ENCODE peak calls at places on chromosome 15, in eight cellular contexts. B is heart right ventricle, Q is psoas muscle, R is sigmoid colon, S is SJSA1, K is PC-3, L is uterus, A is fibroblast of lung. N is an unnamed sample.

GRCh38 chr15:57401546-57401945 is 25.2 kb downstream of the CGNL1 start:
- DNase-seq in Q (no peak), A (peak; percentile 77), R (no peak), B (no peak), S (no peak), K (no peak), L (no peak), N (no peak)

GRCh38 chr15:35505152-35505551 is 40.8 kb downstream of the DPH6 start:
- DNase-seq in B (no peak), L (no peak), A (no peak), R (no peak), K (no peak), Q (no peak), S (no peak), N (no peak)

GRCh38 chr15:101123222-101123910 is 128.5 kb downstream of the CHSY1 start:
- DNase-seq in B (no peak), A (peak; percentile 70), S (peak; percentile 73), L (no peak), R (no peak), K (no peak), Q (no peak), N (no peak)

GRCh38 chr15:37076543-37076942 is 23.8 kb downstream of the MEIS2 start:
- DNase-seq in R (no peak), Q (no peak), L (no peak), K (peak; percentile 45), B (no peak), S (no peak), A (peak; percentile 70), N (no peak)

GRCh38 chr15:64398575-64398974 is 10.9 kb downstream of the TRIP4 start:
- DNase-seq in Q (no peak), B (no peak), R (no peak), S (no peak), K (no peak), L (no peak), A (peak; percentile 53), N (no peak)

GRCh38 chr15:63514533-63514943 is 10.1 kb downstream of the USP3 start:
- DNase-seq in K (peak; percentile 81), S (no peak), A (peak; percentile 75), B (no peak), R (no peak), L (peak; percentile 51), Q (no peak), N (no peak)

GRCh38 chr15:85581495-85581894 is 201.1 kb downstream of the AKAP13 start:
- DNase-seq in Q (peak; percentile 64), B (peak; percentile 73), K (no peak), L (peak; percentile 38), A (no peak), S (no peak), R (peak; percentile 81), N (peak; percentile 74)

GRCh38 chr15:52008698-52009434 is 10.2 kb upstream of the MAPK6 start:
- DNase-seq in S (no peak), R (no peak), B (no peak), Q (no peak), L (no peak), K (peak; percentile 34), A (no peak), N (no peak)

GRCh38 chr15:100786901-100787566 is 92.6 kb upstream of the ALDH1A3 start:
- DNase-seq in S (peak; percentile 36), A (no peak), K (no peak), R (no peak), Q (no peak), B (peak; percentile 1), L (no peak), N (no peak)

GRCh38 chr15:69275933-69276565 is 22.7 kb upstream of the PAQR5 start:
- DNase-seq in K (no peak), R (no peak), A (no peak), L (no peak), B (no peak), S (no peak), Q (no peak), N (no peak)
- H3K4me1 ChIP-seq in K (no peaks in the 10 kb centered on the region), R (no peaks in the 10 kb centered on the region), A (no peaks in the 10 kb centered on the region), L (no peaks in the 10 kb centered on the region), B (peaks cover 11% of the 10 kb centered on the region), S (no peaks in the 10 kb centered on the region), Q (no peaks in the 10 kb centered on the region), N (peaks cover 13% of the 10 kb centered on the region)

DNA sequence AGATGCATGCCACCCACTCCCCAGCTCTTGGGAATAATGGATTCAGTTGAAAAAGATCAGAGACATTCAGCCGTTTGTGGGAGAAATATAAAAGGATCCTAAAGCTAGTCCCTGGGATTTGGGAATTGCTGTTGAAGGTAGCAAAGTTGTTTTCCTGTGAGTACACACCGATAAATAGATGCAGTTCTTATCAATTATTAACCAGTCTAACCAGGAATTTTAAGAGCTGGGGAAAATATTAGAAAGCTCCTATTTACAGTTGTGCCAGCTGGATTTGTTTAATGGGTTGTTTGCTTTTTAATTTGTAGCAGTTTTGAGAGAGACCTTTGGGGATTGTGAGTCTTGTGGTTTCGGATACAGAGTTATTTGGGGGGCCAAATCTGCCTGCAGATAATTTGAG is 44.2 kb upstream of the SKOR1 start:
- DNase-seq in A (no peak), S (no peak), R (no peak), L (no peak), B (no peak), K (no peak), Q (no peak), N (no peak)
- H3K4me1 ChIP-seq in A (no peaks in the 10 kb centered on the region), S (no peaks in the 10 kb centered on the region), R (no peaks in the 10 kb centered on the region), L (no peaks in the 10 kb centered on the region), B (no peaks in the 10 kb centered on the region), K (peaks cover 9% of the 10 kb centered on the region), Q (no peaks in the 10 kb centered on the region), N (no peaks in the 10 kb centered on the region)

DNA sequence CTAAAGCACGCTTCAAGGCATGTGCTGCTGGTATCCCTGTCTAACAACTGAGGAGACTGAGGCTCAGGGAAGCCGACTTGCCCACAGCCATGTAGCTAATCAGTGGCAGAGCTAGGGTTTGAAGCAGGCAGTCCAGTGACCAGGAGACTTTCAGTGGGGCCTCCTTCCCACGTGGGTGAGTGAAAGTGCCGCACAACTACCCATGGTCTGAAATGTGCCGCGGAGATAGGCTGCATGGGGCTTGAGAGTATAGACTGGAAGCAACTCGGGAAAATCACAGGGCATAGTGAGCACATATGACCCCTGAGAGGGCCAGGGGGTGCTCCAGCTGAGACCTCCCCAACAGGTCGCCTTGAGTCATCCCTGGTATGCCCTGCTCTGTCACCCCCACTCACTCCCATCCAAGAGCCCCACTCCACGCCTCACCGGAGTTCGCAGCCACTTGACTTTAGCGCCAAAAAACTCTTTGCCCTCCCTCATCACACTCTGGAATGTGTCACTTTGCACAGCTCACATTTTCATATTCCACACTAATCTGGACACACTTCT is 19.1 kb downstream of the FAM174B start:
- DNase-seq in A (no peak), L (peak; percentile 8), R (no peak), K (no peak), B (peak; percentile 2), S (no peak), Q (no peak), N (no peak)
- H3K4me1 ChIP-seq in A (no peaks in the 10 kb centered on the region), L (no peaks in the 10 kb centered on the region), R (peaks cover 47% of the 10 kb centered on the region), K (peaks cover 48% of the 10 kb centered on the region), B (peaks cover 50% of the 10 kb centered on the region), S (no peaks in the 10 kb centered on the region), Q (peaks cover 11% of the 10 kb centered on the region), N (no peaks in the 10 kb centered on the region)

GRCh38 chr15:31263751-31264533 is 62.7 kb upstream of the KLF13 start:
- DNase-seq in B (peak; percentile 74), Q (peak; percentile 38), S (peak; percentile 39), K (no peak), R (peak; percentile 80), A (no peak), L (peak; percentile 28), N (peak; percentile 49)
- H3K4me1 ChIP-seq in B (peaks cover 35% of the 10 kb centered on the region), Q (peaks cover 16% of the 10 kb centered on the region), S (peaks cover 1% of the 10 kb centered on the region), K (no peaks in the 10 kb centered on the region), R (peaks cover 11% of the 10 kb centered on the region), A (no peaks in the 10 kb centered on the region), L (no peaks in the 10 kb centered on the region), N (peaks cover 5% of the 10 kb centered on the region)

N was measured in testis.